ENCODE peak calls at places on chromosome 4, in seven cellular contexts. C is A549, R is HepG2, W is ovary, M is tibial nerve, V is stomach, K is sigmoid colon. S is an unnamed sample.

GRCh38 chr4:104979083-104979760 is 167.5 kb upstream of the TET2 start:
- DNase-seq in R (peak; percentile 37), W (no peak), M (no peak), C (no peak), V (no peak), K (no peak), S (no peak)

GRCh38 chr4:104901438-104901837 is 245.2 kb upstream of the TET2 start:
- DNase-seq in W (no peak), R (no peak), V (no peak), M (no peak), K (no peak), C (no peak), S (no peak)

GRCh38 chr4:121370729-121371325 is 10.0 kb downstream of the QRFPR start:
- DNase-seq in R (peak; percentile 17), K (no peak), V (peak; percentile 27), W (no peak), M (peak; percentile 45), C (no peak), S (peak; percentile 11)

GRCh38 chr4:145618210-145618911 is 824 bp upstream of the MMAA start:
- DNase-seq in R (no peak), W (no peak), M (no peak), K (no peak), C (no peak), V (no peak), S (peak; percentile 22)

GRCh38 chr4:91958651-91959050 is 345.1 kb upstream of the GRID2 start:
- DNase-seq in C (no peak), W (no peak), R (no peak), K (no peak), M (no peak), V (no peak), S (no peak)

GRCh38 chr4:26105815-26106699 is 192.0 kb downstream of the SMIM20 start:
- DNase-seq in V (no peak), K (no peak), M (no peak), R (no peak), W (no peak), C (no peak), S (no peak)

GRCh38 chr4:41719417-41719816 is 29.1 kb downstream of the PHOX2B start:
- DNase-seq in V (no peak), C (no peak), W (no peak), R (no peak), K (no peak), M (no peak), S (no peak)

GRCh38 chr4:14862881-14863280 is 139.4 kb upstream of the CPEB2 start:
- DNase-seq in C (no peak), V (peak; percentile 47), K (peak; percentile 67), R (no peak), M (no peak), W (peak; percentile 18), S (peak; percentile 31)

GRCh38 chr4:77510367-77510766 is 95.3 kb upstream of the CXCL13 start:
- DNase-seq in K (no peak), M (no peak), V (no peak), W (no peak), C (no peak), R (no peak), S (no peak)

GRCh38 chr4:40629401-40630334 is at the start of gene RBM47:
- DNase-seq in V (peak; percentile 86), W (peak; percentile 73), R (no peak), C (no peak), K (peak; percentile 73), M (no peak), S (peak; percentile 89)

GRCh38 chr4:174757736-174758135 is 71.3 kb downstream of the GLRA3 start:
- DNase-seq in W (no peak), M (no peak), C (no peak), V (no peak), R (no peak), K (no peak), S (no peak)

GRCh38 chr4:116688536-116688935 is 396.8 kb downstream of the TRAM1L1 start:
- DNase-seq in V (no peak), M (no peak), C (no peak), K (no peak), W (no peak), R (no peak), S (no peak)

GRCh38 chr4:163548481-163549243 is 54.2 kb downstream of the TMA16 start:
- DNase-seq in M (no peak), V (no peak), R (peak; percentile 37), C (peak; percentile 32), K (no peak), W (no peak), S (no peak)

GRCh38 chr4:2484169-2484568 is 15.3 kb downstream of the RNF4 start:
- DNase-seq in V (no peak), K (no peak), W (no peak), M (no peak), C (no peak), R (no peak), S (no peak)

GRCh38 chr4:40199999-40200880 is 3.4 kb downstream of the RHOH start:
- DNase-seq in R (no peak), W (no peak), M (no peak), K (no peak), V (peak; percentile 43), C (no peak), S (peak; percentile 60)

GRCh38 chr4:67750691-67751090 is 3.5 kb downstream of the GNRHR start:
- DNase-seq in R (no peak), W (no peak), M (no peak), V (no peak), C (no peak), K (no peak), S (no peak)

GRCh38 chr4:109921384-109921808 is 8.7 kb downstream of the EGF start:
- DNase-seq in K (no peak), V (no peak), W (no peak), M (no peak), R (no peak), C (peak; percentile 18), S (no peak)

GRCh38 chr4:2083826-2084160 is 24.7 kb downstream of the NAT8L start:
- DNase-seq in V (peak; percentile 15), C (no peak), W (no peak), K (peak; percentile 10), M (no peak), R (no peak), S (no peak)

GRCh38 chr4:82044141-82044993 is 329.4 kb downstream of the HNRNPD start:
- DNase-seq in M (peak; percentile 14), W (peak; percentile 28), V (peak; percentile 66), R (no peak), C (no peak), K (peak; percentile 71), S (peak; percentile 38)

GRCh38 chr4:98544818-98545399 is 113.5 kb downstream of the TSPAN5 start:
- DNase-seq in K (no peak), W (no peak), R (no peak), M (no peak), C (no peak), V (no peak), S (no peak)

GRCh38 chr4:144696376-144696775 is 50.4 kb downstream of the HHIP start:
- DNase-seq in W (no peak), V (no peak), M (no peak), R (no peak), K (no peak), C (no peak), S (no peak)

GRCh38 chr4:113732-114131 is 10.6 kb upstream of the ZNF718 start:
- DNase-seq in M (no peak), K (no peak), V (no peak), C (no peak), W (no peak), R (no peak), S (no peak)

GRCh38 chr4:107083-107443 is 17.2 kb upstream of the ZNF718 start:
- DNase-seq in M (no peak), W (no peak), C (no peak), K (no peak), V (no peak), R (no peak), S (no peak)

GRCh38 chr4:112771-113170 is 11.5 kb upstream of the ZNF718 start:
- DNase-seq in K (no peak), M (no peak), W (no peak), C (no peak), V (no peak), R (no peak), S (no peak)

GRCh38 chr4:107444-108429 is 16.6 kb upstream of the ZNF718 start:
- DNase-seq in R (no peak), W (no peak), K (no peak), V (no peak), M (no peak), C (no peak), S (no peak)
- H3K27ac ChIP-seq in R (no peak overlapping the region), W (no peak overlapping the region), K (no peak overlapping the region), V (no peak overlapping the region), M (no peak overlapping the region), C (no peak overlapping the region), S (no peak overlapping the region)

DNA sequence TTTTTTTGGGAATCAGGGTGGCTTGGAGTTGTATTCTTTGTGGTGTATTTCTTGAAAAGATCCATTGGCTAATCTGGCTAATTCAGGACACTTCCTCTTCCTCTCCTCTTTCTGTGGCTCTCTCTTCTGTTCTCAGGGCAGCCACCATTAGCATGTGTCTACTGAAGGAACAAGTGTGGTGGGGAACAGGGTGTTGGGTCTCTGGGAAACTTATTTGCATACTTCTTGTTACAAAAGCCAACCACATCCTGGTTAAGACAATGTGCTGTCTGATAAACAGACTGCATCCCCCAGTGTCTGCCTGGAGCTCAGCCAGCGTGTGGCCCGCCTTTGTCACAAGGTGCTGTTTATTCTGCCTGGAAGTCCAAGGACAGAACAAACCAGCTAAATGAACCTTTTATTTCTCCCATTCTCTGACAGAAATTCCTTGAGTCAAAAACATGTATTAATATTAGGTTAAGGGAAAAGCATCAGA is 203.4 kb downstream of the SPRY1 start:
- DNase-seq in C (no peak), K (peak; percentile 79), W (peak; percentile 59), M (peak; percentile 56), V (peak; percentile 62), R (peak; percentile 98), S (peak; percentile 82)
- TF ChIP-seq EP300 in C (no peak), K (no peak), W (no peak), M (no peak), V (no peak), R (peak; percentile 96), S (no peak)

GRCh38 chr4:153238146-153238919 is 34.1 kb downstream of the TRIM2 start:
- DNase-seq in V (no peak), M (no peak), W (no peak), K (no peak), R (no peak), C (no peak), S (no peak)

GRCh38 chr4:153234923-153235322 is 30.7 kb downstream of the TRIM2 start:
- DNase-seq in C (no peak), W (no peak), R (no peak), M (no peak), V (no peak), K (no peak), S (no peak)

GRCh38 chr4:153228512-153229145 is 24.4 kb downstream of the TRIM2 start:
- DNase-seq in C (no peak), V (no peak), R (no peak), M (no peak), K (no peak), W (no peak), S (no peak)

GRCh38 chr4:153232768-153233167 is 28.5 kb downstream of the TRIM2 start:
- DNase-seq in K (no peak), C (peak; percentile 24), M (no peak), R (peak; percentile 39), W (no peak), V (peak; percentile 50), S (peak; percentile 49)

GRCh38 chr4:153233761-153234371 is 29.6 kb downstream of the TRIM2 start:
- DNase-seq in R (no peak), K (peak; percentile 72), C (peak; percentile 28), M (no peak), V (peak; percentile 49), W (peak; percentile 28), S (peak; percentile 26)
- H3K27ac ChIP-seq in R (no peak overlapping the region), K (no peak overlapping the region), C (peak overlapping the region; percentile 82), M (no peak overlapping the region), V (peak overlapping the region; percentile 69), W (no peak overlapping the region), S (peak overlapping the region; percentile 61)

GRCh38 chr4:38163216-38164006 is 203.2 kb downstream of the PTTG2 start:
- DNase-seq in W (no peak), K (no peak), R (no peak), M (no peak), V (peak; percentile 52), C (no peak), S (no peak)
- TF ChIP-seq EP300 in W (no peak), K (no peak), R (no peak), M (no peak), V (no peak), C (no peak), S (no peak)

S was measured in transverse colon.